ENCODE peak calls at places on chromosomes 7 and 10, in six cellular contexts. W is ovary, J is hepatocyte, L is lower lobe of right lung, G is fibroblast of the aortic adventitia, D is epithelial cell of proximal tubule. U is an unnamed sample.

GRCh38 chr10:131690805-131691239 is 210.0 kb upstream of the PPP2R2D start:
- DNase-seq in W (no peak), J (no peak), L (no peak), G (no peak), D (no peak), U (no peak)

GRCh38 chr10:72126184-72126871 is 38.0 kb upstream of the SPOCK2 start:
- DNase-seq in W (no peak), J (peak; percentile 17), L (no peak), G (peak; percentile 73), D (no peak), U (peak; percentile 75)

GRCh38 chr10:124614003-124614659 is 130.0 kb downstream of the FAM53B start:
- DNase-seq in W (no peak), J (no peak), L (no peak), G (no peak), D (no peak), U (no peak)

GRCh38 chr10:79239275-79239779 is 107.9 kb upstream of the PPIF start:
- DNase-seq in W (no peak), J (peak; percentile 72), L (peak; percentile 86), G (peak; percentile 45), D (no peak), U (peak; percentile 76)

GRCh38 chr7:126696236-126696635 is 556.5 kb downstream of the GRM8 start:
- DNase-seq in W (no peak), J (no peak), L (no peak), G (no peak), D (no peak), U (no peak)

GRCh38 chr7:134297489-134297888 is 19.2 kb downstream of the SLC35B4 start:
- DNase-seq in W (no peak), J (no peak), L (no peak), G (no peak), D (no peak), U (no peak)

GRCh38 chr10:50561816-50562215 is 61.9 kb downstream of the SGMS1 start:
- DNase-seq in W (no peak), J (peak; percentile 33), L (no peak), G (no peak), D (no peak), U (no peak)

GRCh38 chr7:129144834-129145668 is 544 bp downstream of the TSPAN33 start:
- DNase-seq in W (no peak), J (no peak), L (no peak), G (no peak), D (no peak), U (no peak)

GRCh38 chr7:68623030-68623429 is 975.2 kb upstream of the AUTS2 start:
- DNase-seq in W (no peak), J (no peak), L (no peak), G (no peak), D (no peak), U (no peak)

GRCh38 chr10:89091501-89091900 is 100.9 kb downstream of the FAS start:
- DNase-seq in W (no peak), J (no peak), L (no peak), G (peak; percentile 32), D (no peak), U (peak; percentile 33)

GRCh38 chr10:35074266-35074665 is 15.9 kb downstream of the CUL2 start:
- DNase-seq in W (no peak), J (no peak), L (no peak), G (peak; percentile 10), D (no peak), U (no peak)

GRCh38 chr10:11003739-11004515 is 13.7 kb upstream of the CELF2 start:
- DNase-seq in W (no peak), J (no peak), L (no peak), G (peak; percentile 37), D (no peak), U (no peak)

GRCh38 chr7:105911961-105912575 is 35.7 kb upstream of the ATXN7L1 start:
- DNase-seq in W (no peak), J (no peak), L (no peak), G (peak; percentile 10), D (no peak), U (no peak)

GRCh38 chr10:110401401-110402076 is 96.2 kb upstream of the DUSP5 start:
- DNase-seq in W (no peak), J (no peak), L (no peak), G (no peak), D (no peak), U (no peak)

GRCh38 chr7:158129037-158130022 is 458.3 kb downstream of the PTPRN2 start:
- DNase-seq in W (no peak), J (no peak), L (no peak), G (no peak), D (no peak), U (no peak)

GRCh38 chr7:7816816-7817536 is 98.6 kb upstream of the RPA3 start:
- DNase-seq in W (no peak), J (no peak), L (no peak), G (no peak), D (no peak), U (no peak)

GRCh38 chr7:31492086-31492485 is 21.8 kb upstream of the ITPRID1 start:
- DNase-seq in W (no peak), J (no peak), L (no peak), G (no peak), D (no peak), U (no peak)

GRCh38 chr10:120734476-120735078 is 116.6 kb upstream of the WDR11 start:
- DNase-seq in W (no peak), J (no peak), L (no peak), G (peak; percentile 50), D (no peak), U (no peak)

GRCh38 chr7:139915864-139916716 is 87.0 kb downstream of the TBXAS1 start:
- DNase-seq in W (peak; percentile 14), J (peak; percentile 47), L (no peak), G (peak; percentile 99), D (peak; percentile 94), U (peak; percentile 98)

GRCh38 chr10:88458209-88458608 is 124.9 kb downstream of the RNLS start:
- DNase-seq in W (no peak), J (no peak), L (no peak), G (no peak), D (no peak), U (no peak)

GRCh38 chr10:132885451-132886210 is 56.7 kb downstream of the CFAP46 start:
- DNase-seq in W (no peak), J (no peak), L (peak; percentile 37), G (no peak), D (no peak), U (no peak)

GRCh38 chr7:95373323-95373722 is 22.9 kb downstream of the PON3 start:
- DNase-seq in W (no peak), J (no peak), L (no peak), G (no peak), D (no peak), U (no peak)

GRCh38 chr7:102453319-102453718 is 11.3 kb downstream of the ALKBH4 start:
- DNase-seq in W (no peak), J (no peak), L (no peak), G (no peak), D (no peak), U (no peak)

GRCh38 chr7:153044981-153045380 is 285.4 kb downstream of the ACTR3B start:
- DNase-seq in W (no peak), J (no peak), L (no peak), G (no peak), D (no peak), U (no peak)

GRCh38 chr10:111200505-111201186 is 123.8 kb downstream of the ADRA2A start:
- DNase-seq in W (no peak), J (no peak), L (no peak), G (no peak), D (no peak), U (no peak)

GRCh38 chr10:73044378-73045285 is 52.0 kb downstream of the P4HA1 start:
- DNase-seq in W (no peak), J (no peak), L (no peak), G (peak; percentile 96), D (no peak), U (peak; percentile 88)

GRCh38 chr10:72321248-72322029 is 33.3 kb downstream of the DNAJB12 start:
- DNase-seq in W (no peak), J (peak; percentile 63), L (no peak), G (no peak), D (no peak), U (no peak)

GRCh38 chr7:105621617-105622016 is 40.3 kb upstream of the EFCAB10 start:
- DNase-seq in W (peak; percentile 39), J (no peak), L (no peak), G (peak; percentile 76), D (no peak), U (peak; percentile 36)

GRCh38 chr10:21281765-21282484 is 243.6 kb downstream of the SKIDA1 start:
- DNase-seq in W (no peak), J (no peak), L (no peak), G (no peak), D (no peak), U (no peak)

GRCh38 chr7:17713584-17713983 is 226.7 kb downstream of the SNX13 start:
- DNase-seq in W (no peak), J (no peak), L (no peak), G (no peak), D (no peak), U (no peak)

GRCh38 chr7:22142593-22142992 is 196.9 kb upstream of the CDCA7L start:
- DNase-seq in W (no peak), J (no peak), L (no peak), G (no peak), D (no peak), U (no peak)

GRCh38 chr7:44326261-44327125 is 1.1 kb upstream of the CAMK2B start:
- DNase-seq in W (no peak), J (no peak), L (no peak), G (no peak), D (no peak), U (no peak)

GRCh38 chr7:44325181-44325671 is at the start of gene CAMK2B:
- DNase-seq in W (no peak), J (no peak), L (no peak), G (no peak), D (no peak), U (no peak)

GRCh38 chr7:44324204-44325126 is 929 bp downstream of the CAMK2B start:
- DNase-seq in W (no peak), J (no peak), L (no peak), G (no peak), D (no peak), U (no peak)

GRCh38 chr7:44327981-44328380 is 2.6 kb upstream of the CAMK2B start:
- DNase-seq in W (no peak), J (no peak), L (no peak), G (no peak), D (no peak), U (no peak)

GRCh38 chr7:44325811-44326241 is 432 bp upstream of the CAMK2B start:
- DNase-seq in W (no peak), J (no peak), L (no peak), G (no peak), D (no peak), U (no peak)
- H3K4me3 ChIP-seq in W (no peak overlapping the region), J (no peak overlapping the region), L (no peak overlapping the region), G (no peak overlapping the region), D (no peak overlapping the region), U (no peak overlapping the region)

GRCh38 chr10:13990392-13990805 is 340.3 kb downstream of the FRMD4A start:
- DNase-seq in W (peak; percentile 34), J (no peak), L (no peak), G (peak; percentile 70), D (no peak), U (peak; percentile 64)
- H3K4me3 ChIP-seq in W (no peak overlapping the region), J (no peak overlapping the region), L (peak overlapping the region; percentile 23), G (peak overlapping the region; percentile 41), D (no peak overlapping the region), U (no peak overlapping the region)

GRCh38 chr10:119268871-119269506 is 61.6 kb downstream of the GRK5 start:
- DNase-seq in W (no peak), J (no peak), L (no peak), G (no peak), D (no peak), U (no peak)
- H3K4me3 ChIP-seq in W (no peak overlapping the region), J (no peak overlapping the region), L (no peak overlapping the region), G (no peak overlapping the region), D (no peak overlapping the region), U (no peak overlapping the region)

GRCh38 chr7:74587435-74588126 is 69.9 kb upstream of the GTF2I start:
- DNase-seq in W (peak; percentile 90), J (peak; percentile 90), L (peak; percentile 84), G (peak; percentile 92), D (peak; percentile 91), U (peak; percentile 95)
- H3K4me3 ChIP-seq in W (no peak overlapping the region), J (no peak overlapping the region), L (peak overlapping the region; percentile 11), G (peak overlapping the region; percentile 14), D (peak overlapping the region; percentile 16), U (no peak overlapping the region)

U was measured in fibroblast of villous mesenchyme.